ENCODE peak calls at places on chromosomes 1 and 21, in eight cellular contexts. J is cardiac fibroblast, U is AG09319, A is MCF 10A, D is B cell, K is neural crest cell, R is uterus, P is foreskin fibroblast. M is an unnamed sample.

GRCh38 chr21:16070207-16070651 is 340.4 kb downstream of the USP25 start:
- DNase-seq in D (no peak), K (no peak), J (no peak), R (no peak), A (no peak), U (no peak), P (no peak), M (no peak)

GRCh38 chr1:173476664-173477285 is 360 bp upstream of the PRDX6 start:
- DNase-seq in U (peak; percentile 57), A (peak; percentile 95), K (peak; percentile 71), P (peak; percentile 84), J (peak; percentile 87), D (peak; percentile 95), R (peak; percentile 87), M (no peak)

GRCh38 chr1:232431326-232431725 is 198.6 kb downstream of the SIPA1L2 start:
- DNase-seq in P (no peak), A (no peak), D (no peak), K (no peak), R (no peak), U (no peak), J (no peak), M (no peak)

GRCh38 chr1:196063307-196063706 is 544.9 kb downstream of the KCNT2 start:
- DNase-seq in P (peak; percentile 3), K (no peak), J (no peak), U (no peak), R (no peak), D (no peak), A (peak; percentile 78), M (no peak)

GRCh38 chr1:246117066-246117791 is 389.9 kb downstream of the SMYD3 start:
- DNase-seq in U (peak; percentile 20), K (no peak), J (peak; percentile 69), A (peak; percentile 61), D (peak; percentile 50), P (peak; percentile 21), R (no peak), M (no peak)

GRCh38 chr1:110554871-110555801 is 36.2 kb upstream of the KCNA10 start:
- DNase-seq in J (peak; percentile 35), P (peak; percentile 16), A (no peak), D (peak; percentile 79), U (no peak), K (peak; percentile 68), R (peak; percentile 18), M (no peak)

GRCh38 chr1:155117610-155118009 is 10.1 kb upstream of the EFNA1 start:
- DNase-seq in P (no peak), D (no peak), R (no peak), U (no peak), J (no peak), K (no peak), A (no peak), M (no peak)

GRCh38 chr1:113153116-113153803 is 80.3 kb downstream of the LRIG2 start:
- DNase-seq in P (no peak), D (no peak), A (peak; percentile 74), J (peak; percentile 53), U (no peak), K (no peak), R (no peak), M (no peak)

GRCh38 chr1:46202975-46203737 is at the start of gene LURAP1:
- DNase-seq in K (peak; percentile 52), D (peak; percentile 74), A (peak; percentile 62), J (peak; percentile 79), R (peak; percentile 72), P (peak; percentile 70), U (peak; percentile 45), M (no peak)

GRCh38 chr1:188420177-188420576 is 1591.4 kb downstream of the PLA2G4A start:
- DNase-seq in D (no peak), K (no peak), P (no peak), U (no peak), R (no peak), J (no peak), A (no peak), M (no peak)

GRCh38 chr1:51235611-51236547 is at the start of gene RNF11:
- DNase-seq in U (peak; percentile 64), A (peak; percentile 85), R (peak; percentile 93), J (peak; percentile 92), P (peak; percentile 89), K (peak; percentile 84), D (peak; percentile 96), M (peak; percentile 13)

GRCh38 chr1:93638307-93638847 is 43.3 kb downstream of the BCAR3 start:
- DNase-seq in J (peak; percentile 41), D (no peak), R (no peak), A (no peak), P (no peak), U (no peak), K (no peak), M (no peak)

GRCh38 chr1:12201343-12202189 is 28.3 kb upstream of the VPS13D start:
- DNase-seq in A (no peak), R (no peak), J (no peak), K (no peak), D (no peak), U (no peak), P (no peak), M (no peak)

GRCh38 chr21:17003763-17004373 is 509.0 kb upstream of the CXADR start:
- DNase-seq in D (no peak), R (no peak), A (no peak), J (peak; percentile 3), P (no peak), K (no peak), U (no peak), M (no peak)

GRCh38 chr21:27077501-27077900 is 110.6 kb upstream of the ADAMTS5 start:
- DNase-seq in U (no peak), A (no peak), K (no peak), R (peak; percentile 20), D (no peak), P (no peak), J (no peak), M (no peak)

GRCh38 chr1:9942399-9942938 is 722 bp downstream of the LZIC start:
- DNase-seq in U (peak; percentile 22), D (peak; percentile 48), K (peak; percentile 6), R (no peak), P (peak; percentile 41), J (peak; percentile 76), A (peak; percentile 67), M (peak; percentile 16)

GRCh38 chr1:99681583-99681982 is 35.7 kb downstream of the PALMD start:
- DNase-seq in J (peak; percentile 61), K (no peak), U (no peak), R (no peak), P (no peak), D (no peak), A (peak; percentile 81), M (no peak)
- TF ChIP-seq CTCF in J (peak; percentile 15), K (no peak), U (no peak), R (no peak), P (no peak), D (no peak), A (no peak), M (no peak)

GRCh38 chr1:218836264-218836663 is 337.4 kb upstream of the LYPLAL1 start:
- DNase-seq in K (no peak), J (no peak), R (no peak), D (no peak), U (no peak), P (no peak), A (no peak), M (no peak)

GRCh38 chr1:218837051-218837450 is 336.6 kb upstream of the LYPLAL1 start:
- DNase-seq in P (peak; percentile 16), K (no peak), J (peak; percentile 17), A (no peak), U (no peak), R (no peak), D (no peak), M (no peak)
- TF ChIP-seq CTCF in P (no peak), K (no peak), J (no peak), A (no peak), U (no peak), R (no peak), D (no peak), M (no peak)

GRCh38 chr21:46229133-46229922 is 754 bp upstream of the LSS start:
- DNase-seq in J (no peak), D (peak; percentile 81), P (no peak), U (no peak), A (no peak), R (peak; percentile 63), K (no peak), M (no peak)
- TF ChIP-seq CTCF in J (peak; percentile 43), D (peak; percentile 49), P (peak; percentile 37), U (peak; percentile 57), A (peak; percentile 57), R (peak; percentile 60), K (peak; percentile 59), M (peak; percentile 41)

DNA sequence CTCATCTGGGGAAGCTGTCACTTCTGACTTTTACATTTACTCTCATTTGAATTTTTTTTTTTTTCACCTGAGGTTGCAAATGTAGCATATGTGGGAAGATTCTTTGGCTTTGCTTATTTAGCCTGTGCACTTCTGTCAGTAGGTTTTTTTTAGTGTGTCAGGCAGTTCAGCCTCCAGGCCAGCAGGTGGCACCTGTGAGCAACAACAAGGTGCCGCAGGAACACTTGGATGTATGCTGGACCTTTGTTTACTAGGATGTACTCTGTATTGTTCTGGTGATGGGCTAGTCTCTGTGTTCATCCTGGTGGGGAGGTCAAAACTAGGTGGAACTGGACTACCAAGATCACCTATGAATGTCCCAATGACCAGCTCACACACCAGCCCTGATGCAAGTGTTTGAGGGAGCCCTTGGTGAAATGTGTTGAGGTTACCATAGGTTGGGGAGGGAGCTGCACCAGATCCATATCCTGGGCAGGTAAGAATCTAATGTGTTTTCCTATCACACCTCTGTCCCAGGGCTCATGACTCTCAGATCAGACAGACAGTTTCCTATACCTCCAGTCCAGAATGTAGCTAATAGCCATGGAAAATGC is 618.2 kb downstream of the BRINP3 start:
- DNase-seq in K (no peak), R (no peak), A (no peak), J (peak; percentile 24), P (no peak), U (no peak), D (no peak), M (no peak)
- TF ChIP-seq CTCF in K (peak; percentile 68), R (no peak), A (peak; percentile 76), J (peak; percentile 54), P (peak; percentile 33), U (peak; percentile 16), D (peak; percentile 73), M (peak; percentile 70)

M was measured in epithelial cell of proximal tubule.